ENCODE peak calls at places on chromosome X, in seven cellular contexts. C is ELR, J is activated gamma-delta T cell treated with Interleukin-2 at 50 U/mL for 16 hours, A is head of caudate nucleus, N is brain pericyte, Z is ovary, D is Ammon's horn. T is an unnamed sample.

GRCh38 chrX:129530410-129530809 is 7.1 kb upstream of the SMARCA1 start:
- DNase-seq in C (no peak), J (no peak), N (no peak), A (no peak), Z (no peak), D (no peak), T (no peak)

GRCh38 chrX:50211510-50211909 is 6.9 kb downstream of the CCNB3 start:
- DNase-seq in D (no peak), N (no peak), A (no peak), J (no peak), Z (no peak), C (peak), T (no peak)

GRCh38 chrX:22376369-22376768 is 103.7 kb downstream of the CBLL2 start:
- DNase-seq in C (no peak), N (no peak), Z (no peak), J (no peak), A (no peak), D (no peak), T (no peak)

GRCh38 chrX:17741123-17741511 is 3.8 kb downstream of the SCML1 start:
- DNase-seq in C (no peak), J (no peak), Z (no peak), A (no peak), N (no peak), D (no peak), T (no peak)

GRCh38 chrX:149461746-149462145 is 43.4 kb downstream of the IDS start:
- DNase-seq in Z (no peak), J (no peak), N (no peak), C (no peak), A (no peak), D (no peak), T (no peak)

GRCh38 chrX:154371771-154372300 is 2.6 kb downstream of the FLNA start:
- DNase-seq in N (no peak), D (no peak), Z (peak), A (no peak), C (no peak), J (no peak), T (no peak)

GRCh38 chrX:112555831-112556230 is 123.9 kb downstream of the LHFPL1 start:
- DNase-seq in J (no peak), N (no peak), Z (no peak), D (no peak), C (no peak), A (no peak), T (no peak)

GRCh38 chrX:132384301-132384700 is 104.5 kb downstream of the MBNL3 start:
- DNase-seq in Z (no peak), J (no peak), N (no peak), C (no peak), A (no peak), D (no peak), T (no peak)

GRCh38 chrX:38862100-38862499 is 60.8 kb downstream of the MID1IP1 start:
- DNase-seq in C (no peak), N (no peak), A (no peak), D (no peak), Z (no peak), J (no peak), T (no peak)

GRCh38 chrX:39808471-39808917 is 289.3 kb downstream of the BCOR start:
- DNase-seq in D (no peak), C (peak), A (no peak), N (no peak), J (no peak), Z (no peak), T (peak)

GRCh38 chrX:154508346-154508745 is 7.7 kb downstream of the FAM3A start:
- DNase-seq in D (no peak), N (no peak), Z (no peak), C (no peak), J (no peak), A (no peak), T (no peak)

GRCh38 chrX:41447897-41448296 is 754 bp downstream of the NYX start:
- DNase-seq in N (no peak), D (no peak), A (no peak), J (no peak), C (no peak), Z (no peak), T (no peak)

GRCh38 chrX:97898798-97899197 is 1015.1 kb downstream of the RPA4 start:
- DNase-seq in J (no peak), C (no peak), D (no peak), N (no peak), Z (no peak), A (no peak), T (peak)

GRCh38 chrX:46961097-46961496 is 48.9 kb downstream of the JADE3 start:
- DNase-seq in A (no peak), N (no peak), J (no peak), C (no peak), D (no peak), Z (no peak), T (no peak)

GRCh38 chrX:53116101-53116500 is 22.2 kb downstream of the KANTR start:
- DNase-seq in N (no peak), Z (no peak), A (no peak), J (no peak), D (peak), C (no peak), T (no peak)